ENCODE peak calls at places on chromosomes 16 and 17, in six cellular contexts. P is upper lobe of left lung, I is IMR-90, H is A549, R is body of pancreas, O is GM12878. S is an unnamed sample.

GRCh38 chr16:84303023-84303422 is 8.3 kb downstream of the WFDC1 start:
- ATAC-seq in P (no peak), I (peak; percentile 83), O (no peak), H (no peak), R (no peak), S (peak; percentile 86)

GRCh38 chr17:40666366-40666765 is 1.4 kb upstream of the KRT222 start:
- ATAC-seq in H (peak; percentile 32), P (no peak), O (peak; percentile 24), I (no peak), R (no peak), S (no peak)

GRCh38 chr17:306116-306515 is 46.5 kb downstream of the RPH3AL start:
- ATAC-seq in R (no peak), P (no peak), O (no peak), I (no peak), H (no peak), S (no peak)

GRCh38 chr16:58815188-58815888 is 81.2 kb upstream of the GOT2 start:
- ATAC-seq in I (no peak), R (no peak), H (peak; percentile 42), O (no peak), P (no peak), S (no peak)

GRCh38 chr17:30524847-30525246 is 47.6 kb downstream of the GOSR1 start:
- ATAC-seq in O (no peak), P (no peak), R (no peak), H (no peak), I (peak; percentile 42), S (no peak)

GRCh38 chr16:61419771-61420170 is 616.5 kb downstream of the CDH8 start:
- ATAC-seq in R (no peak), H (no peak), I (no peak), O (no peak), P (no peak), S (no peak)

GRCh38 chr16:8391219-8391757 is 199.0 kb downstream of the TMEM114 start:
- ATAC-seq in H (no peak), I (no peak), P (no peak), O (no peak), R (peak; percentile 93), S (no peak)

GRCh38 chr17:62032480-62032879 is 32.6 kb downstream of the MED13 start:
- ATAC-seq in R (no peak), O (no peak), P (no peak), I (no peak), H (no peak), S (no peak)

GRCh38 chr16:56237451-56237930 is 46.2 kb downstream of the GNAO1 start:
- ATAC-seq in H (no peak), I (no peak), O (no peak), R (no peak), P (no peak), S (no peak)

GRCh38 chr16:86016201-86016965 is 117.4 kb downstream of the IRF8 start:
- ATAC-seq in R (peak; percentile 68), H (peak; percentile 89), I (peak; percentile 93), O (peak; percentile 75), P (no peak), S (peak; percentile 20)

GRCh38 chr17:77501101-77501566 is 360.4 kb downstream of the SEC14L1 start:
- ATAC-seq in O (no peak), R (no peak), P (no peak), I (no peak), H (peak; percentile 17), S (no peak)

GRCh38 chr16:30758988-30759461 is 2.8 kb downstream of the CFAP119 start:
- ATAC-seq in I (no peak), H (no peak), O (no peak), P (no peak), R (no peak), S (no peak)

GRCh38 chr16:30756781-30757100 is 5.1 kb downstream of the CFAP119 start:
- ATAC-seq in O (no peak), R (no peak), P (no peak), H (no peak), I (no peak), S (no peak)

GRCh38 chr16:30760160-30760559 is 1.7 kb downstream of the CFAP119 start:
- ATAC-seq in H (no peak), P (no peak), I (no peak), R (no peak), O (no peak), S (no peak)

GRCh38 chr16:30755955-30756780 is 5.7 kb downstream of the CFAP119 start:
- ATAC-seq in H (peak; percentile 19), P (no peak), I (no peak), O (no peak), R (no peak), S (no peak)

DNA sequence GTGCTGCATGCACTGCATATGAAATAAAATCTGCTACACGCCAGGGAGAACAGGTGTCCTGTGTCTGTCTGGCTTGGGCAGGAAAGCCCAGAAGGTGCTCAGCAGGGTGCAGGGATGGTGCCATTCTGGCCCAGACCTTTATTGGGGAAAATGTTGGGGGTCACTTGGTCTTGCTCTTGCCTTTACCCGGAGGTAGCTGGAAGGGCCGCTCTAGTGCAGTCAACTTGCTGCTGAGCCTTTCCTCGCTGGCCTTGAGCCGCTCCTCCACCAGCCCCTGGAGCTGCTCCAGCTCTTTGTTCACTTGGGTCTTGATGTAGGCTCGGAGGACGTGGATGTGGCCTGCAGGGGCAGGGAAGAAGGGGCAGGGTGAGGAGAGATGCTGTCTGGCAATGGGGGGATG is 4.5 kb downstream of the CFAP119 start:
- ATAC-seq in H (no peak), I (no peak), O (no peak), R (no peak), P (no peak), S (no peak)
- TF ChIP-seq POLR2A in H (no peak), I (no peak), O (no peak), R (no peak), P (no peak), S (no peak)

GRCh38 chr17:44284024-44284400 is 16.1 kb upstream of the SLC4A1 start:
- ATAC-seq in R (no peak), O (no peak), P (no peak), I (no peak), H (no peak), S (no peak)

GRCh38 chr17:44281570-44281969 is 13.6 kb upstream of the SLC4A1 start:
- ATAC-seq in O (no peak), P (no peak), H (no peak), R (no peak), I (no peak), S (no peak)

GRCh38 chr17:44279586-44280344 is 11.8 kb upstream of the SLC4A1 start:
- ATAC-seq in I (peak; percentile 99), P (peak; percentile 86), R (peak; percentile 90), H (peak; percentile 67), O (peak; percentile 100), S (peak; percentile 92)

GRCh38 chr17:44280383-44280782 is 12.4 kb upstream of the SLC4A1 start:
- ATAC-seq in H (peak; percentile 10), P (no peak), O (peak; percentile 13), I (no peak), R (no peak), S (no peak)

GRCh38 chr17:44283374-44284023 is 15.6 kb upstream of the SLC4A1 start:
- ATAC-seq in I (no peak), H (no peak), P (no peak), O (no peak), R (no peak), S (no peak)
- TF ChIP-seq POLR2A in I (no peak), H (no peak), P (no peak), O (no peak), R (no peak), S (no peak)

GRCh38 chr16:89319883-89320716 is 102.6 kb downstream of the ZNF778 start:
- ATAC-seq in H (peak; percentile 83), I (peak; percentile 68), P (peak; percentile 64), O (peak; percentile 69), R (peak; percentile 78), S (peak; percentile 34)

GRCh38 chr16:89318430-89318758 is 100.9 kb downstream of the ZNF778 start:
- ATAC-seq in H (no peak), P (no peak), I (no peak), O (no peak), R (no peak), S (no peak)

GRCh38 chr16:89319628-89319882 is 102.1 kb downstream of the ZNF778 start:
- ATAC-seq in P (no peak), R (no peak), O (no peak), H (no peak), I (no peak), S (no peak)

GRCh38 chr16:89317729-89318429 is 100.4 kb downstream of the ZNF778 start:
- ATAC-seq in O (no peak), R (no peak), H (no peak), P (no peak), I (no peak), S (no peak)

GRCh38 chr16:89318871-89319627 is 101.5 kb downstream of the ZNF778 start:
- ATAC-seq in H (no peak), I (no peak), P (no peak), R (no peak), O (no peak), S (no peak)
- TF ChIP-seq POLR2A in H (no peak), I (peak; percentile 30), P (no peak), R (no peak), O (no peak), S (no peak)

GRCh38 chr16:25048146-25048618 is 33.0 kb upstream of the ARHGAP17 start:
- ATAC-seq in H (no peak), R (no peak), O (no peak), P (no peak), I (no peak), S (no peak)
- TF ChIP-seq POLR2A in H (no peak), R (no peak), O (no peak), P (no peak), I (no peak), S (no peak)

GRCh38 chr17:58515286-58515685 is 848 bp upstream of the MTMR4 start:
- ATAC-seq in R (no peak), P (no peak), I (no peak), H (no peak), O (no peak), S (no peak)

GRCh38 chr17:58516644-58517377 is 2.4 kb upstream of the MTMR4 start:
- ATAC-seq in I (no peak), P (no peak), H (no peak), O (no peak), R (no peak), S (no peak)

GRCh38 chr17:58517378-58517927 is 3.0 kb upstream of the MTMR4 start:
- ATAC-seq in R (peak; percentile 45), I (no peak), O (no peak), H (no peak), P (peak; percentile 74), S (no peak)

GRCh38 chr17:58520843-58521430 is 6.5 kb upstream of the MTMR4 start:
- ATAC-seq in O (no peak), I (no peak), P (no peak), R (no peak), H (no peak), S (no peak)

DNA sequence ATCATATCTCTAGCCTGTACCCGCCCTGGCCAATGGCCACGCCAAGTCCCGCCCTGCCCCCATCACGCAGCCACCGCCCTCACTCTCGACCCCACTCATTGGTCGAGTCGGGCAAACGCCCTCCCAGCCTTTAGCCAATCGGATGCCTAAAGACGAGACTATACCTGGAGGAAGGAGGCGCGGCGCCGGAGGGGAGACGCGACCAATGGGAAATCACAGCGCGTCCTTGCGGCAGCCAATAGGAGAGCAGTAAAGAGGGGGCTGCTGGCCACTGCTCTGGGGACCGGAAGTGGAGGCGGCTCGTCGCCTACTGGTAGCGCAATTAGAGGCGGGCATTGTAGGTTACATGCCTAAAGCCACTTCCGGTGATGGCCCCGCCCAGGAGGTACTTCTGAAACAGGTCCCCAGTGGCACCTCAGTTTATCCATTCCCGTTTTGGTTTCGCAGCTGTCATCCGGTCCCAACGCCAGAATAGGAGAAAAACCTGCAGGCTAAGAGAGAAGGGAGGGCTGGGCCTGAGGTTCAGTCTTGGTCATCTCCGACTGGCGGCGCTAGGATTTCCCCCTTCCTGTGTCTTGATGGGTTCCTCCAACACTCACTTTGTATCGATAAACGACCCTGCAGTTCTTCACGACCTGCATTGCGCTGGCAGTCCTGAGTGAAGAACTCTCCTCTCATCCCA is 3.6 kb upstream of the MTMR4 start:
- ATAC-seq in P (peak; percentile 97), O (peak; percentile 89), R (peak; percentile 87), H (peak; percentile 90), I (peak; percentile 84), S (peak; percentile 94)
- TF ChIP-seq POLR2A in P (peak; percentile 48), O (no peak), R (peak; percentile 83), H (peak; percentile 39), I (peak; percentile 42), S (peak; percentile 62)